ENCODE peak calls at places on chromosomes 1 and 21, in seven cellular contexts. A, K, L, P, Q, Z and Y are unnamed samples.
A peak's percentile ranks its signal among the peaks of the same experiment; 100 is the strongest.

GRCh38 chr1:36085126-36085525 is 1.2 kb downstream of the TEKT2 start:
- DNase-seq in A (no peak), K (no peak), L (no peak), P (no peak), Q (no peak), Z (no peak), Y (no peak)

GRCh38 chr1:223731076-223731770 is 18.9 kb downstream of the CAPN2 start:
- DNase-seq in A (no peak), K (no peak), L (peak; percentile 76), P (peak; percentile 78), Q (no peak), Z (no peak), Y (no peak)

GRCh38 chr1:234168061-234168724 is 205.1 kb upstream of the COA6 start:
- DNase-seq in A (no peak), K (no peak), L (no peak), P (no peak), Q (no peak), Z (no peak), Y (no peak)

GRCh38 chr1:109621402-109622101 is 1.9 kb downstream of the AMPD2 start:
- DNase-seq in A (no peak), K (no peak), L (no peak), P (no peak), Q (no peak), Z (no peak), Y (no peak)

GRCh38 chr21:42375141-42375905 is 9.0 kb upstream of the TFF1 start:
- DNase-seq in A (peak; percentile 40), K (no peak), L (no peak), P (no peak), Q (no peak), Z (no peak), Y (no peak)

GRCh38 chr1:53340660-53341520 is 13.0 kb upstream of the LRP8 start:
- DNase-seq in A (peak; percentile 3), K (no peak), L (peak; percentile 5), P (no peak), Q (no peak), Z (no peak), Y (peak; percentile 42)

GRCh38 chr1:43531906-43532584 is 1.4 kb downstream of the PTPRF start:
- DNase-seq in A (no peak), K (no peak), L (no peak), P (no peak), Q (no peak), Z (no peak), Y (no peak)

GRCh38 chr1:53462769-53463501 is 3.7 kb downstream of the DMRTB1 start:
- DNase-seq in A (no peak), K (no peak), L (no peak), P (no peak), Q (no peak), Z (no peak), Y (peak; percentile 60)

GRCh38 chr1:149936992-149937705 is 470 bp upstream of the MTMR11 start:
- DNase-seq in A (peak; percentile 72), K (peak; percentile 91), L (no peak), P (peak; percentile 58), Q (peak; percentile 57), Z (no peak), Y (no peak)

GRCh38 chr1:234823191-234824176 is 213.5 kb upstream of the IRF2BP2 start:
- DNase-seq in A (no peak), K (no peak), L (no peak), P (no peak), Q (no peak), Z (no peak), Y (peak; percentile 34)

GRCh38 chr1:95233321-95233736 is 681 bp upstream of the RWDD3 start:
- DNase-seq in A (no peak), K (no peak), L (peak; percentile 52), P (peak; percentile 21), Q (peak; percentile 9), Z (no peak), Y (peak; percentile 17)

GRCh38 chr1:179144621-179145020 is 62.8 kb downstream of the TOR3A start:
- DNase-seq in A (no peak), K (no peak), L (no peak), P (peak; percentile 45), Q (no peak), Z (no peak), Y (no peak)

GRCh38 chr1:210344706-210345105 is 16.0 kb downstream of the HHAT start:
- DNase-seq in A (no peak), K (no peak), L (no peak), P (no peak), Q (peak; percentile 44), Z (no peak), Y (no peak)
- TF ChIP-seq CTCF in A (no peak), K (no peak), L (no peak), P (no peak), Q (no peak), Z (no peak), Y (no peak)

GRCh38 chr1:18001725-18002124 is 105.9 kb upstream of the IGSF21 start:
- DNase-seq in A (no peak), K (no peak), L (no peak), P (no peak), Q (no peak), Z (no peak), Y (no peak)

GRCh38 chr1:17995480-17995879 is 112.1 kb upstream of the IGSF21 start:
- DNase-seq in A (no peak), K (no peak), L (no peak), P (no peak), Q (no peak), Z (no peak), Y (no peak)

GRCh38 chr1:17998889-17999288 is 108.7 kb upstream of the IGSF21 start:
- DNase-seq in A (no peak), K (no peak), L (no peak), P (peak; percentile 4), Q (no peak), Z (no peak), Y (no peak)

GRCh38 chr1:18004257-18004656 is 103.3 kb upstream of the IGSF21 start:
- DNase-seq in A (no peak), K (no peak), L (no peak), P (no peak), Q (no peak), Z (no peak), Y (no peak)

DNA sequence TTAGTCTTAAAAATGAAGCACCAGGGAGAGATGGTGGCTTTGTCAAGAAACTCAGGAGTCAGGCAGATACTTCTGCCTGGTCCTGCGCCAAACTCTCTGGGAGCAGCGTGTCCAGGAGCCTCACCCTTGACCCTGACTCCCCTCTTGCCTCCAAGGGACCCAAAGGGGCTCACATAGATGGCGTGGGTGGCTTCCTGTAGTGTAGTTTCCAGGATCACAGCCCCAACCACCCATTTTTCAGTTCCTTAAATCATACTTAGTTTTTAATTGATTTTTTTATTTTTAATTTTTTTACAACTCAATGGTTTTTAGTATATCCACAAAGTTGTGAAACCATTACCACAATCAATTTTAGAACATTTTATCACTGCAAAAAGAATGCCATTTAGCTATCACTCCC is 107.7 kb upstream of the IGSF21 start:
- DNase-seq in A (no peak), K (no peak), L (no peak), P (no peak), Q (no peak), Z (no peak), Y (no peak)
- TF ChIP-seq CTCF in A (no peak), K (no peak), L (no peak), P (no peak), Q (no peak), Z (no peak), Y (no peak)

DNA sequence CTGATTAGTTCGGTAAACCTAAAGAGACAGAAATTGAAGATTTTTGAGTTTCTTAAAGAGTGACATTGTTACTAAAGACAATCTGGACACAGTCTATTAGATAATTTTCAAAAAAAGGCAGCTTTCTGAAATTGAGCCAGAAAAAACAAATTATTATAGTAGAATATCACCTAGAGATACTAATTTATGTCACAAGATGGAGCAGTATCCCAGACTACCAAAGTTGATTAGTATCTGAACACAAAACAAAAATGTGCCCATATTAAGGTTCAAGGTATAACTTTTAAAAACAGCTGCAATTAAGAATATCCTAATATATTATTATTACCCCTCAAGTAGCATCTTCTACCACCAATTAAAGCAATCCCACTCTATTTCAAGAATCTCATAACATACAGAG is 40.5 kb upstream of the SYT2 start:
- DNase-seq in A (no peak), K (no peak), L (no peak), P (no peak), Q (no peak), Z (no peak), Y (no peak)
- TF ChIP-seq CTCF in A (no peak), K (no peak), L (no peak), P (peak; percentile 10), Q (no peak), Z (no peak), Y (no peak)

GRCh38 chr1:207027921-207028320 is 4.6 kb downstream of the C1orf116 start:
- DNase-seq in A (no peak), K (no peak), L (no peak), P (no peak), Q (no peak), Z (no peak), Y (no peak)
- TF ChIP-seq CTCF in A (no peak), K (no peak), L (no peak), P (no peak), Q (no peak), Z (no peak), Y (no peak)

DNA sequence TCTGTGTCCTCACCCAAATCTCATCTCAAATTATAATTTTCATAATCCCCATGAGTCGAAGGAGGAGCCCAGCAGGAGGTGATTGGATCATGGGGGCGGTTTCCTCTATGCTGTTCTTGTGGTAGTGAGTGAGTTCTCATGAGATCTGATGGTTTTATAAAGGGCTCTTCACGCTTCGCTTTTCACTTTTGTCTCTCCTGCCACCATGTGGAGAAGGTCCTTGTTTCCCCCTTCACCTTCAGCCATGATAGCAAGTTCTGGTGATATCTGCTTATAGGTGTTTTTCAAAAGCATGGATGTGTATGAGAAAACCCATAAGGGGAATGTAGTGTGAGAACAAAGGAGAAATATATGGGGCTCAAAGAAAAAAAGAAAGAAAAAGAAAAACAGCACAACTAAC is 405.9 kb upstream of the RGS18 start:
- DNase-seq in A (no peak), K (no peak), L (no peak), P (no peak), Q (no peak), Z (no peak), Y (no peak)
- TF ChIP-seq CTCF in A (no peak), K (no peak), L (no peak), P (no peak), Q (no peak), Z (peak; percentile 39), Y (no peak)